ENCODE peak calls at places on chromosome 10, in four cellular contexts. S is HCT116, U is suprapubic skin, V is esophagus muscularis mucosa. Z is an unnamed sample.

GRCh38 chr10:97500297-97500575 is 1.5 kb downstream of the UBTD1 start:
- DNase-seq in S (no peak), U (no peak), V (no peak), Z (no peak)

GRCh38 chr10:79401015-79401921 is 44.2 kb downstream of the ZCCHC24 start:
- DNase-seq in S (no peak), U (peak; percentile 89), V (no peak), Z (no peak)

GRCh38 chr10:7933262-7933661 is 115.0 kb downstream of the TAF3 start:
- DNase-seq in S (no peak), U (no peak), V (no peak), Z (no peak)

GRCh38 chr10:25261571-25261970 is 86.8 kb downstream of the GPR158 start:
- DNase-seq in S (no peak), U (no peak), V (no peak), Z (no peak)

GRCh38 chr10:7458554-7458953 is 47.7 kb upstream of the SFMBT2 start:
- DNase-seq in S (no peak), U (no peak), V (no peak), Z (no peak)

GRCh38 chr10:124677291-124677690 is 66.9 kb downstream of the FAM53B start:
- DNase-seq in S (no peak), U (no peak), V (no peak), Z (no peak)

GRCh38 chr10:77409697-77410471 is 227.7 kb downstream of the KCNMA1 start:
- DNase-seq in S (no peak), U (no peak), V (no peak), Z (no peak)

GRCh38 chr10:127906548-127907377 is at the start of gene PTPRE:
- DNase-seq in S (peak; percentile 40), U (no peak), V (peak; percentile 91), Z (peak; percentile 78)

GRCh38 chr10:22997102-22997501 is 69.2 kb downstream of the ARMC3 start:
- DNase-seq in S (peak; percentile 19), U (no peak), V (no peak), Z (no peak)

GRCh38 chr10:17647316-17647715 is 3.4 kb downstream of the STAM start:
- DNase-seq in S (no peak), U (no peak), V (no peak), Z (no peak)

GRCh38 chr10:76117949-76118348 is 686.5 kb downstream of the LRMDA start:
- DNase-seq in S (no peak), U (no peak), V (no peak), Z (no peak)

GRCh38 chr10:120455004-120455403 is 2.0 kb upstream of the PLPP4 start:
- DNase-seq in S (no peak), U (no peak), V (peak; percentile 83), Z (no peak)

GRCh38 chr10:60208676-60209269 is 180.9 kb downstream of the ANK3 start:
- DNase-seq in S (peak; percentile 23), U (no peak), V (no peak), Z (no peak)

GRCh38 chr10:22682237-22683192 is 31.9 kb downstream of the PIP4K2A start:
- DNase-seq in S (peak; percentile 15), U (no peak), V (no peak), Z (no peak)

GRCh38 chr10:86336341-86336740 is 30.3 kb downstream of the GRID1 start:
- DNase-seq in S (no peak), U (peak; percentile 44), V (no peak), Z (no peak)

GRCh38 chr10:11793762-11794479 is 29.2 kb upstream of the PROSER2 start:
- DNase-seq in S (peak; percentile 86), U (no peak), V (no peak), Z (no peak)

GRCh38 chr10:51832652-51833383 is 133.4 kb upstream of the CSTF2T start:
- DNase-seq in S (peak; percentile 79), U (no peak), V (no peak), Z (no peak)

GRCh38 chr10:124105594-124105993 is 12.2 kb upstream of the CHST15 start:
- DNase-seq in S (no peak), U (no peak), V (no peak), Z (no peak)

GRCh38 chr10:59361659-59362183 is 628 bp downstream of the FAM13C start:
- DNase-seq in S (no peak), U (no peak), V (no peak), Z (no peak)

GRCh38 chr10:20254497-20254896 is 438.3 kb downstream of the PLXDC2 start:
- DNase-seq in S (no peak), U (no peak), V (no peak), Z (no peak)

GRCh38 chr10:11578802-11579255 is 32.6 kb downstream of the USP6NL start:
- DNase-seq in S (no peak), U (no peak), V (no peak), Z (no peak)

GRCh38 chr10:21501731-21502370 is 23.6 kb downstream of the SKIDA1 start:
- DNase-seq in S (no peak), U (no peak), V (no peak), Z (no peak)

GRCh38 chr10:7486533-7486932 is 75.7 kb upstream of the SFMBT2 start:
- DNase-seq in S (no peak), U (no peak), V (no peak), Z (no peak)

GRCh38 chr10:15045380-15045779 is 1.6 kb downstream of the OLAH start:
- DNase-seq in S (no peak), U (no peak), V (no peak), Z (no peak)

GRCh38 chr10:97711640-97712267 is 1.8 kb upstream of the MARVELD1 start:
- DNase-seq in S (no peak), U (no peak), V (peak; percentile 90), Z (no peak)

GRCh38 chr10:26554246-26554645 is 116.1 kb downstream of the APBB1IP start:
- DNase-seq in S (no peak), U (no peak), V (no peak), Z (no peak)

GRCh38 chr10:122139226-122139625 is 131.9 kb upstream of the BTBD16 start:
- DNase-seq in S (no peak), U (no peak), V (no peak), Z (no peak)

GRCh38 chr10:102421645-102422585 is 1.3 kb downstream of the FBXL15 start:
- DNase-seq in S (no peak), U (no peak), V (no peak), Z (no peak)

GRCh38 chr10:95245425-95246055 is 45.3 kb downstream of the PDLIM1 start:
- DNase-seq in S (no peak), U (no peak), V (peak; percentile 72), Z (no peak)

GRCh38 chr10:43644252-43644651 is 4.4 kb downstream of the ZNF32 start:
- DNase-seq in S (no peak), U (no peak), V (no peak), Z (no peak)

GRCh38 chr10:58807631-58808024 is 295.0 kb downstream of the BICC1 start:
- DNase-seq in S (no peak), U (no peak), V (no peak), Z (no peak)

GRCh38 chr10:95569368-95569767 is 8.2 kb upstream of the SORBS1 start:
- DNase-seq in S (no peak), U (no peak), V (no peak), Z (no peak)

GRCh38 chr10:79399242-79399831 is 46.1 kb downstream of the ZCCHC24 start:
- DNase-seq in S (no peak), U (peak; percentile 91), V (no peak), Z (no peak)

GRCh38 chr10:68959695-68960524 is 3.9 kb downstream of the DDX21 start:
- DNase-seq in S (no peak), U (no peak), V (no peak), Z (no peak)
- TF ChIP-seq POLR2A in S (no peak), U (no peak), V (no peak), Z (no peak)

DNA sequence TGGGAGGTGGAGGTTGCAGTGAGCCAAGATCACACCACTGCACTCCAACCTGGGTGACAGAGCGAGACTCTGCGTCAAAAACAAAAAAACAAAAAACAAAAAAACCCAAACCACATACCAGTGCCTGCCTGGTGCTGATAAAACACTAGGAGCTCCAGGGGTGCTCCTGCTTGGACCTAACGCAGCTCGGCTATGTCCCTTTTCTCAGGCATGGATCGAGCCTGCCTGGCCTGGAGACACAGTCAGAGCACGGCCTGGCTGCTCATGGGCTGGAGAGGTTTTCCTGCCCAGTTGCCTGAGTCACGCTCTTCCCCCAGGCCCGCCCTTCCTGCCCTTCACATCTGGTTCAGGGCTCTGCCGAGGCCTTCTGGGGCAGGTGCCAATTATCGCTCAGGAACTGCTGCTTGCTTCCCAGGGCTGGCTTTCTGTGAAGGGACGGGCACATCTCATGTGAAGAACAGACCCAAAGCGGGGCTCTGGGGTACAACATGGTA is 12.6 kb upstream of the NPFFR1 start:
- DNase-seq in S (peak; percentile 44), U (peak; percentile 92), V (peak; percentile 93), Z (no peak)
- TF ChIP-seq POLR2AphosphoS5 in S (peak; percentile 49), U (no peak), V (peak; percentile 83), Z (no peak)

DNA sequence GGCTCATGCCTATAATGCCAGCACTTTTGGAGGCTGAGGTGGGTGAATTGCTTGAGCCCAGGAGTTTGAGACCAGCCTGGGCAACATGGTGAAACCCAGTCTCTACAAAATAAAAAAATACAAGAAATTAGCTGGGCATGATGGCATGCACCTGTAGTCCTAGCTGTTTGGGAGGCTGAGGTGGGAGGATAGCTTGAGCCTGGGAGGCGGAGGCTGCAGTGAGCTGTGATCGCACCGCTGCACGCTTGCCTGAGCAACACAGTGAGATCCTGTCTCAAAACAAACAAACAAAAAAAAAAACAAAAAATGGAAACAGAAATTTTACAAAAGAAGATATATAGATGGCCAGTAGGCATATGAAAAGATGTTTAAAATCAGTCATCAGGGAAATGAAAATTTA is 57.1 kb downstream of the PTEN start:
- DNase-seq in S (no peak), U (no peak), V (no peak), Z (no peak)
- TF ChIP-seq POLR2A in S (no peak), U (no peak), V (no peak), Z (no peak)

GRCh38 chr10:104340099-104340594 is 1.9 kb upstream of the ITPRIP start:
- DNase-seq in S (no peak), U (no peak), V (no peak), Z (no peak)
- TF ChIP-seq POLR2AphosphoS5 in S (no peak), U (no peak), V (no peak), Z (no peak)

GRCh38 chr10:63628526-63629362 is 107.5 kb downstream of the REEP3 start:
- DNase-seq in S (peak; percentile 49), U (peak; percentile 73), V (no peak), Z (no peak)
- TF ChIP-seq POLR2A in S (no peak), U (no peak), V (no peak), Z (peak; percentile 8)

GRCh38 chr10:50794490-50794889 is 54.8 kb downstream of the ASAH2B start:
- DNase-seq in S (no peak), U (no peak), V (no peak), Z (no peak)

GRCh38 chr10:50788951-50789904 is 49.5 kb downstream of the ASAH2B start:
- DNase-seq in S (peak; percentile 51), U (no peak), V (no peak), Z (no peak)
- TF ChIP-seq POLR2AphosphoS5 in S (no peak), U (no peak), V (no peak), Z (no peak)

GRCh38 chr10:119454231-119454804 is 88.2 kb downstream of the RGS10 start:
- DNase-seq in S (no peak), U (no peak), V (no peak), Z (no peak)
- TF ChIP-seq POLR2A in S (no peak), U (no peak), V (no peak), Z (no peak)